ENCODE peak calls at places on chromosomes 13 and 19, in eight cellular contexts. E, U, Q, F, L, N, I and X are unnamed samples.

GRCh38 chr13:44447783-44448182 is 74.2 kb downstream of the SERP2 start:
- DNase-seq in I (no peak), N (no peak), L (no peak), U (no peak), F (no peak), E (no peak), Q (no peak), X (no peak)

GRCh38 chr13:112882555-112883024 is 86.4 kb upstream of the MCF2L start:
- DNase-seq in U (no peak), F (no peak), N (no peak), L (no peak), I (no peak), Q (no peak), E (no peak), X (no peak)

GRCh38 chr13:49494645-49495044 is 1.1 kb upstream of the PHF11 start:
- DNase-seq in N (no peak), L (no peak), I (no peak), E (no peak), Q (no peak), U (no peak), F (no peak), X (no peak)

GRCh38 chr19:16821081-16821480 is 8.1 kb upstream of the SIN3B start:
- DNase-seq in U (no peak), Q (no peak), L (no peak), N (no peak), E (no peak), I (no peak), F (no peak), X (no peak)

GRCh38 chr13:23794267-23795161 is 94.7 kb downstream of the MIPEP start:
- DNase-seq in Q (no peak), I (no peak), E (peak; percentile 85), F (no peak), L (no peak), N (no peak), U (peak; percentile 72), X (no peak)

GRCh38 chr13:21075303-21076264 is 14.2 kb upstream of the LATS2 start:
- DNase-seq in U (no peak), Q (no peak), L (no peak), N (peak; percentile 48), I (no peak), E (no peak), F (peak; percentile 82), X (no peak)

GRCh38 chr13:113877149-113877990 is 13.5 kb upstream of the GAS6 start:
- DNase-seq in F (no peak), N (no peak), U (no peak), L (no peak), Q (no peak), E (no peak), I (no peak), X (no peak)

GRCh38 chr13:112693831-112694497 is 4.1 kb downstream of the ATP11A start:
- DNase-seq in Q (no peak), L (no peak), U (no peak), F (no peak), E (peak; percentile 90), N (no peak), I (no peak), X (no peak)

GRCh38 chr13:113981201-113981605 is 7.3 kb upstream of the C13orf46 start:
- DNase-seq in Q (peak; percentile 78), L (no peak), N (no peak), I (no peak), U (no peak), E (no peak), F (no peak), X (peak; percentile 9)

GRCh38 chr19:50513746-50514345 is at the start of gene ASPDH:
- DNase-seq in L (peak; percentile 43), E (no peak), F (no peak), Q (no peak), U (no peak), N (peak; percentile 67), I (no peak), X (no peak)

GRCh38 chr13:28429685-28430290 is 65.1 kb downstream of the FLT1 start:
- DNase-seq in Q (no peak), L (no peak), I (no peak), U (peak; percentile 84), E (peak; percentile 60), F (no peak), N (no peak), X (no peak)

GRCh38 chr13:111485491-111486250 is 165.2 kb downstream of the TEX29 start:
- DNase-seq in E (no peak), N (no peak), Q (no peak), F (no peak), L (no peak), I (no peak), U (no peak), X (no peak)

GRCh38 chr13:66663206-66663605 is 566.9 kb downstream of the PCDH9 start:
- DNase-seq in F (no peak), U (no peak), Q (no peak), N (no peak), L (no peak), E (no peak), I (no peak), X (no peak)

GRCh38 chr13:66659291-66660012 is 570.7 kb downstream of the PCDH9 start:
- DNase-seq in E (no peak), L (no peak), F (no peak), U (no peak), N (no peak), Q (no peak), I (no peak), X (peak; percentile 48)

GRCh38 chr13:66657165-66657895 is 572.8 kb downstream of the PCDH9 start:
- DNase-seq in U (no peak), L (no peak), Q (peak; percentile 70), F (no peak), N (peak; percentile 28), I (peak; percentile 11), E (peak; percentile 98), X (peak; percentile 98)

GRCh38 chr13:66661336-66661735 is 568.8 kb downstream of the PCDH9 start:
- DNase-seq in I (no peak), U (no peak), N (no peak), Q (no peak), E (no peak), F (no peak), L (no peak), X (no peak)

DNA sequence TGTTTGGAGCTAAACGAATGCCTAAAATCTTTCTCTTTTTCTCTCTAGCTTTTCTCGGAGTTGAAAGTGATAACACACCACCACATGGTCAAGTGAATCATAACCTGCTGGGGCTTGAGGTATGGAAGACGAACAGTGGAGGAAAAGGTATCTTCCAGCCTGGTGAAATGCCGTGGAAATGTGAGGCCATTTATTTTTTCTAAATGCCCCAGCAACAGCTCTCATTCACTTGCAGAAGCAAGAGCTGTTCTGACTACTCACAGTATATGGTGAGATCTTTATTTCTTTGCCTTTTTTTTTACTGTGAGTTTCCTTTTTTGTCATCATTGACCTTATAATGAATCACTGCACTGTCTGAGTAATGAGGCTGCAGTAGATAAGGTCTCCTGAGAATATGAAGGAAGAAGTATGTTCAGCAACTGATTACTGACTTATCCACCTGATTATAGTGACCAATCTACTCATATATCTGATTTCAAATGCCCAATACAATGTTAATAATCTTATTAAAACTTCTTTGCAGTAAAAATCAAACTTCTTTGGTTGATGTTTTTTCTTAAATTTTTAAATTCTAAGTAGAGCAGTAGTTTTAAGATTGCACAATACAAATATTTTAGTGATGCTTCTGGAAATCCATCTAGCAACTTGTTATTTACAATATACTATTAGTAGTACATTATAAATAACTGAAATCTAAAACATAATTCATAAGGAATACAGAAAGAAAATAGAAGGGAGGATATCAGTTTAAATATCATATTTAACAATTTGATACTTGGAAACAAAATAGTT is 569.9 kb downstream of the PCDH9 start:
- DNase-seq in E (peak; percentile 75), L (no peak), F (no peak), U (no peak), N (no peak), Q (no peak), I (no peak), X (peak; percentile 61)
- TF ChIP-seq RAD21 in E (no peak), L (no peak), F (no peak), U (no peak), N (no peak), Q (no peak), I (no peak), X (no peak)

GRCh38 chr19:43784981-43785808 is 4.4 kb upstream of the KCNN4 start:
- DNase-seq in L (peak; percentile 90), U (no peak), Q (peak; percentile 79), N (peak; percentile 84), I (peak; percentile 60), E (peak; percentile 67), F (peak; percentile 64), X (peak; percentile 81)
- TF ChIP-seq RAD21 in L (peak; percentile 98), U (peak; percentile 95), Q (peak; percentile 97), N (peak; percentile 94), I (peak; percentile 84), E (peak; percentile 100), F (peak; percentile 96), X (peak; percentile 99)

GRCh38 chr19:4009990-4010807 is 2.7 kb downstream of the PIAS4 start:
- DNase-seq in Q (no peak), N (peak; percentile 6), U (no peak), F (no peak), I (no peak), E (peak; percentile 46), L (no peak), X (no peak)
- TF ChIP-seq RAD21 in Q (no peak), N (no peak), U (no peak), F (no peak), I (no peak), E (no peak), L (no peak), X (no peak)

GRCh38 chr13:42544246-42544915 is 29.6 kb upstream of the TNFSF11 start:
- DNase-seq in Q (no peak), F (no peak), N (no peak), E (no peak), L (no peak), I (no peak), U (no peak), X (no peak)
- TF ChIP-seq RAD21 in Q (no peak), F (no peak), N (no peak), E (no peak), L (no peak), I (no peak), U (no peak), X (no peak)

GRCh38 chr19:36265064-36265463 is 50.2 kb downstream of the ZNF146 start:
- DNase-seq in L (no peak), I (no peak), F (no peak), N (no peak), U (no peak), Q (no peak), E (no peak), X (no peak)

GRCh38 chr19:36267061-36267845 is 52.3 kb downstream of the ZNF146 start:
- DNase-seq in U (no peak), I (no peak), F (no peak), L (no peak), N (no peak), E (no peak), Q (no peak), X (no peak)

GRCh38 chr19:36265856-36266374 is 51.0 kb downstream of the ZNF146 start:
- DNase-seq in N (no peak), I (no peak), E (no peak), L (peak; percentile 20), F (no peak), Q (no peak), U (no peak), X (no peak)

DNA sequence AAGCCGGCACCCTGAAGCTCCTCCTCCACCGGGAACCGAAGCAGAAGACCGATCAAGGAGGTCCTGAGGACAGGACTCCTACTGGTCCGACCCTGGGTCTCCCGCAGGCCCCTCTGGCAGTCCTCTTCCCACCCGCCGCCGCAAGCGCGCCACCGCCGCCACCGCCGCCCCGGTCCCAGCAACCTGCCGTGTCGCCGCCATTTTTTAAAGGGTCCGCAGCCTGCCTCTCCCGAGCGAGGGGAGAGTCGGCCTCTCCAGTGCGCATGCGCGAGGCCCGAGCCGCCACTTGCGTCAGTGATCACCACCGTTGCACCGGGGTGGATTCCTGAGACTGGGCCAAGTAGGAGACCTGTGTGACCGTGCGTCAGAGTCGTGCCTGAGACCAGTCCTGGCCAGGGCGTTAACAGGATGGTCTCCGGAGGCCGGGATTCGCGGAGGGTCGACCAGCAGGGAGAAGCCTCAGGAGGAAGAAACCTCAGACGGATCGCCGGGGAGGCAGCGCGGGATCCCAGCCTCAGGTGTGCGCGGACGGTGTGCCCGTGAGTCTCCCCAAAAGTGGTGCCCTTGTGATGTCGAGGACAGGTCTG is 51.6 kb downstream of the ZNF146 start:
- DNase-seq in N (no peak), Q (no peak), L (peak; percentile 81), E (no peak), U (no peak), F (no peak), I (no peak), X (no peak)
- TF ChIP-seq RAD21 in N (no peak), Q (no peak), L (no peak), E (no peak), U (no peak), F (no peak), I (no peak), X (no peak)